ENCODE peak calls at places on chromosomes 13 and 19, in six cellular contexts. One of them, this sample, is unnamed.

GRCh38 chr19:7869910-7870511 is 4.2 kb downstream of the PRR36 start:
- DNase-seq in neural crest cell: no peak
- DNase-seq in HFF-Myc: no peak
- DNase-seq in upper lobe of left lung: no peak
- DNase-seq in RWPE1: peak; percentile 30
- DNase-seq in AG09309: no peak
- DNase-seq in this sample: peak; percentile 65

GRCh38 chr13:79369226-79369625 is 36.8 kb downstream of the RBM26 start:
- DNase-seq in neural crest cell: no peak
- DNase-seq in HFF-Myc: no peak
- DNase-seq in upper lobe of left lung: no peak
- DNase-seq in RWPE1: no peak
- DNase-seq in AG09309: no peak
- DNase-seq in this sample: no peak

GRCh38 chr19:19539738-19540703 is 2.0 kb downstream of the CILP2 start:
- DNase-seq in neural crest cell: no peak
- DNase-seq in HFF-Myc: no peak
- DNase-seq in upper lobe of left lung: peak; percentile 94
- DNase-seq in RWPE1: peak; percentile 90
- DNase-seq in AG09309: no peak
- DNase-seq in this sample: no peak

GRCh38 chr19:37551123-37551993 is 43.2 kb downstream of the ZNF571 start:
- DNase-seq in neural crest cell: no peak
- DNase-seq in HFF-Myc: no peak
- DNase-seq in upper lobe of left lung: peak; percentile 88
- DNase-seq in RWPE1: peak; percentile 27
- DNase-seq in AG09309: no peak
- DNase-seq in this sample: no peak

GRCh38 chr13:53191091-53191490 is 162.5 kb downstream of the OLFM4 start:
- DNase-seq in neural crest cell: no peak
- DNase-seq in HFF-Myc: no peak
- DNase-seq in upper lobe of left lung: no peak
- DNase-seq in RWPE1: peak; percentile 82
- DNase-seq in AG09309: no peak
- DNase-seq in this sample: no peak

GRCh38 chr19:7348587-7349230 is at the start of gene ARHGEF18:
- DNase-seq in neural crest cell: no peak
- DNase-seq in HFF-Myc: no peak
- DNase-seq in upper lobe of left lung: peak; percentile 45
- DNase-seq in RWPE1: no peak
- DNase-seq in AG09309: no peak
- DNase-seq in this sample: no peak

GRCh38 chr19:46766569-46767317 is 20.5 kb upstream of the STRN4 start:
- DNase-seq in neural crest cell: peak; percentile 48
- DNase-seq in HFF-Myc: no peak
- DNase-seq in upper lobe of left lung: no peak
- DNase-seq in RWPE1: no peak
- DNase-seq in AG09309: no peak
- DNase-seq in this sample: peak; percentile 30

GRCh38 chr13:31947105-31947504 is 84.5 kb upstream of the FRY start:
- DNase-seq in neural crest cell: no peak
- DNase-seq in HFF-Myc: no peak
- DNase-seq in upper lobe of left lung: no peak
- DNase-seq in RWPE1: no peak
- DNase-seq in AG09309: no peak
- DNase-seq in this sample: no peak

GRCh38 chr19:56084835-56085536 is 36.1 kb downstream of the ZNF787 start:
- DNase-seq in neural crest cell: no peak
- DNase-seq in HFF-Myc: no peak
- DNase-seq in upper lobe of left lung: peak; percentile 48
- DNase-seq in RWPE1: no peak
- DNase-seq in AG09309: no peak
- DNase-seq in this sample: peak; percentile 47

GRCh38 chr19:42028304-42029216 is 34.5 kb upstream of the ATP1A3 start:
- DNase-seq in neural crest cell: peak; percentile 33
- DNase-seq in HFF-Myc: no peak
- DNase-seq in upper lobe of left lung: no peak
- DNase-seq in RWPE1: no peak
- DNase-seq in AG09309: no peak
- DNase-seq in this sample: no peak

GRCh38 chr13:30819136-30819875 is 84.0 kb downstream of the ALOX5AP start:
- DNase-seq in neural crest cell: no peak
- DNase-seq in HFF-Myc: no peak
- DNase-seq in upper lobe of left lung: no peak
- DNase-seq in RWPE1: no peak
- DNase-seq in AG09309: no peak
- DNase-seq in this sample: no peak

GRCh38 chr19:8307965-8308866 is at the start of gene CD320:
- DNase-seq in neural crest cell: peak; percentile 88
- DNase-seq in HFF-Myc: peak; percentile 59
- DNase-seq in upper lobe of left lung: peak; percentile 99
- DNase-seq in RWPE1: peak; percentile 91
- DNase-seq in AG09309: peak; percentile 40
- DNase-seq in this sample: peak; percentile 89

GRCh38 chr13:59960683-59961082 is 203.0 kb downstream of the DIAPH3 start:
- DNase-seq in neural crest cell: no peak
- DNase-seq in HFF-Myc: no peak
- DNase-seq in upper lobe of left lung: no peak
- DNase-seq in RWPE1: no peak
- DNase-seq in AG09309: no peak
- DNase-seq in this sample: no peak

GRCh38 chr13:41231786-41232185 is 31.6 kb downstream of the MTRF1 start:
- DNase-seq in neural crest cell: no peak
- DNase-seq in HFF-Myc: no peak
- DNase-seq in upper lobe of left lung: no peak
- DNase-seq in RWPE1: no peak
- DNase-seq in AG09309: no peak
- DNase-seq in this sample: peak; percentile 90

GRCh38 chr19:18271433-18271841 is 2.8 kb downstream of the IQCN start:
- DNase-seq in neural crest cell: no peak
- DNase-seq in HFF-Myc: no peak
- DNase-seq in upper lobe of left lung: no peak
- DNase-seq in RWPE1: no peak
- DNase-seq in AG09309: no peak
- DNase-seq in this sample: no peak

GRCh38 chr19:34555447-34555846 is 73.9 kb downstream of the WTIP start:
- DNase-seq in neural crest cell: no peak
- DNase-seq in HFF-Myc: no peak
- DNase-seq in upper lobe of left lung: no peak
- DNase-seq in RWPE1: no peak
- DNase-seq in AG09309: no peak
- DNase-seq in this sample: no peak

GRCh38 chr19:34559045-34559444 is 77.5 kb downstream of the WTIP start:
- DNase-seq in neural crest cell: no peak
- DNase-seq in HFF-Myc: no peak
- DNase-seq in upper lobe of left lung: peak; percentile 52
- DNase-seq in RWPE1: no peak
- DNase-seq in AG09309: no peak
- DNase-seq in this sample: no peak

GRCh38 chr19:34560229-34560628 is 78.7 kb downstream of the WTIP start:
- DNase-seq in neural crest cell: no peak
- DNase-seq in HFF-Myc: no peak
- DNase-seq in upper lobe of left lung: no peak
- DNase-seq in RWPE1: no peak
- DNase-seq in AG09309: no peak
- DNase-seq in this sample: no peak

GRCh38 chr19:34556500-34556899 is 74.9 kb downstream of the WTIP start:
- DNase-seq in neural crest cell: peak; percentile 34
- DNase-seq in HFF-Myc: peak; percentile 2
- DNase-seq in upper lobe of left lung: no peak
- DNase-seq in RWPE1: no peak
- DNase-seq in AG09309: peak; percentile 16
- DNase-seq in this sample: peak; percentile 55
- TF ChIP-seq CTCF in neural crest cell: peak; percentile 65
- TF ChIP-seq CTCF in HFF-Myc: peak; percentile 55
- TF ChIP-seq CTCF in upper lobe of left lung: peak; percentile 17
- TF ChIP-seq CTCF in RWPE1: no peak
- TF ChIP-seq CTCF in AG09309: peak; percentile 47
- TF ChIP-seq CTCF in this sample: peak; percentile 51

GRCh38 chr13:88945793-88946192 is 1274.6 kb downstream of the SLITRK5 start:
- DNase-seq in neural crest cell: no peak
- DNase-seq in HFF-Myc: no peak
- DNase-seq in upper lobe of left lung: no peak
- DNase-seq in RWPE1: no peak
- DNase-seq in AG09309: no peak
- DNase-seq in this sample: no peak

GRCh38 chr13:88948501-88948900 is 1277.3 kb downstream of the SLITRK5 start:
- DNase-seq in neural crest cell: no peak
- DNase-seq in HFF-Myc: no peak
- DNase-seq in upper lobe of left lung: no peak
- DNase-seq in RWPE1: no peak
- DNase-seq in AG09309: no peak
- DNase-seq in this sample: no peak
- TF ChIP-seq CTCF in neural crest cell: no peak
- TF ChIP-seq CTCF in HFF-Myc: no peak
- TF ChIP-seq CTCF in upper lobe of left lung: no peak
- TF ChIP-seq CTCF in RWPE1: no peak
- TF ChIP-seq CTCF in AG09309: no peak
- TF ChIP-seq CTCF in this sample: no peak

GRCh38 chr13:21603531-21604448 is at the start of gene MICU2:
- DNase-seq in neural crest cell: peak; percentile 84
- DNase-seq in HFF-Myc: peak; percentile 75
- DNase-seq in upper lobe of left lung: peak; percentile 98
- DNase-seq in RWPE1: peak; percentile 93
- DNase-seq in AG09309: peak; percentile 73
- DNase-seq in this sample: peak; percentile 92
- TF ChIP-seq CTCF in neural crest cell: no peak
- TF ChIP-seq CTCF in HFF-Myc: no peak
- TF ChIP-seq CTCF in upper lobe of left lung: no peak
- TF ChIP-seq CTCF in RWPE1: no peak
- TF ChIP-seq CTCF in AG09309: no peak
- TF ChIP-seq CTCF in this sample: no peak

GRCh38 chr13:37503287-37503686 is 95.3 kb downstream of the POSTN start:
- DNase-seq in neural crest cell: no peak
- DNase-seq in HFF-Myc: no peak
- DNase-seq in upper lobe of left lung: no peak
- DNase-seq in RWPE1: no peak
- DNase-seq in AG09309: no peak
- DNase-seq in this sample: no peak
- TF ChIP-seq CTCF in neural crest cell: no peak
- TF ChIP-seq CTCF in HFF-Myc: no peak
- TF ChIP-seq CTCF in upper lobe of left lung: no peak
- TF ChIP-seq CTCF in RWPE1: no peak
- TF ChIP-seq CTCF in AG09309: no peak
- TF ChIP-seq CTCF in this sample: no peak

GRCh38 chr19:20565321-20566018 is at the start of gene ZNF737:
- DNase-seq in neural crest cell: peak; percentile 79
- DNase-seq in HFF-Myc: peak; percentile 69
- DNase-seq in upper lobe of left lung: peak; percentile 87
- DNase-seq in RWPE1: peak; percentile 73
- DNase-seq in AG09309: peak; percentile 83
- DNase-seq in this sample: peak; percentile 100
- TF ChIP-seq CTCF in neural crest cell: peak; percentile 58
- TF ChIP-seq CTCF in HFF-Myc: peak; percentile 27
- TF ChIP-seq CTCF in upper lobe of left lung: peak; percentile 21
- TF ChIP-seq CTCF in RWPE1: no peak
- TF ChIP-seq CTCF in AG09309: peak; percentile 47
- TF ChIP-seq CTCF in this sample: no peak

DNA sequence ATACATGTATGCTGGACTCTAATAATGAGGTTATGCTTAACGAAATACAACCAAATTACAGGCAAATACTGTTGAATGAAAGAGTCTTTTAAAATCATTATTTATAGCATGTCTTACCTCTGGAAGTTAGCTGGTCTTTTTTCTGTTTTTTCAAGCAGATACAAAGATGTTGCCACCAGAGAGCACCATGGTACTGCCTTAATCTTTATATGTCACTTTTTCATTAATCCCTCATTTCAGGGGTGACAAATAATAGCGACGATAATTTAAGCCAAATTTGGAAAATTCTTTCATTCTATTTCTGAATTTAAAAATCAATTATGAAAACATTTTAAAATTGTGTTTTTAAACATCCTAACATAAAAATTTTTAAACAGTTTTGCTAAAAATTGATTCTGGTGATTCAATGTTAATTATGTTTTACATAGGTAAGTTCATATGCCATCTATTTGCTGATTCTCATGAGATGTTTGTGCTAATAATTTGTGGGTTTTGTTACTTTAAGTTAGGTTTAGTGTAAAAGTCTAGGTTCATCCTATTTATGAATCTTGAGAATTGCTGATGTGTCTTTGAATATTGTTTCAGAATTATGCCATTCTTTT is 379.3 kb upstream of the SGCG start:
- DNase-seq in neural crest cell: no peak
- DNase-seq in HFF-Myc: no peak
- DNase-seq in upper lobe of left lung: no peak
- DNase-seq in RWPE1: no peak
- DNase-seq in AG09309: no peak
- DNase-seq in this sample: no peak
- TF ChIP-seq CTCF in neural crest cell: peak; percentile 72
- TF ChIP-seq CTCF in HFF-Myc: no peak
- TF ChIP-seq CTCF in upper lobe of left lung: no peak
- TF ChIP-seq CTCF in RWPE1: no peak
- TF ChIP-seq CTCF in AG09309: no peak
- TF ChIP-seq CTCF in this sample: no peak

GRCh38 chr19:35304036-35304435 is 12.1 kb downstream of the MAG start:
- DNase-seq in neural crest cell: no peak
- DNase-seq in HFF-Myc: no peak
- DNase-seq in upper lobe of left lung: peak; percentile 51
- DNase-seq in RWPE1: no peak
- DNase-seq in AG09309: no peak
- DNase-seq in this sample: no peak

GRCh38 chr19:35309481-35310279 is 17.7 kb downstream of the MAG start:
- DNase-seq in neural crest cell: no peak
- DNase-seq in HFF-Myc: no peak
- DNase-seq in upper lobe of left lung: peak; percentile 79
- DNase-seq in RWPE1: no peak
- DNase-seq in AG09309: no peak
- DNase-seq in this sample: peak; percentile 75

GRCh38 chr19:35305181-35305580 is 13.2 kb downstream of the MAG start:
- DNase-seq in neural crest cell: no peak
- DNase-seq in HFF-Myc: no peak
- DNase-seq in upper lobe of left lung: no peak
- DNase-seq in RWPE1: no peak
- DNase-seq in AG09309: no peak
- DNase-seq in this sample: no peak

GRCh38 chr19:35307990-35308389 is 16.0 kb downstream of the MAG start:
- DNase-seq in neural crest cell: no peak
- DNase-seq in HFF-Myc: no peak
- DNase-seq in upper lobe of left lung: no peak
- DNase-seq in RWPE1: no peak
- DNase-seq in AG09309: no peak
- DNase-seq in this sample: no peak

DNA sequence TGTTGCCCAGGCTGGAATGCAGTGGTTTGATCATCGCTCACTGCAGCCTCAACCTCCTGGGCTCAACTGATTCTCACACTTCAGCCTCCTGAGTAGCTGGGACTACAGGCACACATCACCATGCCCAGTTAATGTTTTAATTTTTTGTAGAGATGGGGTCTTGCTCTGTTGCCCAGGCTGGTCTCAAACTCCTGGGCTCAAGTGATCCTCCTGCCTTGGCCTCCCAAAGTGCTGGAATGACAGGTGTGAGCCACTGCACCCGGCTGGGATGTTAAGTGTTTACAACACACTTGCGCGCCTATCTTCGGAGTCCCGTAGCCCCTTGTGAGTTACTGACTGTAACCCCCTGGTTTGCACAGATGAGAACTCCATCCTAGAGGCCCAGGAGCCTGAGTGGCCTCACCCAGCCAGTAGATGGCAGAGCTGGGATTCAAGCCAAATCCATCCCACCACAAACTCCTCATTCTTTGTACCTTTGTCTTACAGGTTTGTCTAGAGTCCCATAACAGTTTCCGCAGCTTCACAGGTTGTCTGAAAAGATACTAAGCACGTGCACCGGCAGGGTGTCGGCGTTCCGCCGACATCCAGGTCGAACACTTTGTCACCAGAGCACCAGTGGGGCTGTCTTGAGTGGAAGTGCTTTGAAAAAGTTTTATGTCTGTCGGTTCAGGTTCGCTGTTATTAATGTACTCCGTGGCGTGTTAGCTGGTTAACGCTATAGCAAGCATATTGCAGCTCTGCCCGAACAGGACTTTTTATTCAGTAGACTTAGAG is 14.7 kb downstream of the MAG start:
- DNase-seq in neural crest cell: no peak
- DNase-seq in HFF-Myc: no peak
- DNase-seq in upper lobe of left lung: no peak
- DNase-seq in RWPE1: no peak
- DNase-seq in AG09309: no peak
- DNase-seq in this sample: no peak
- TF ChIP-seq CTCF in neural crest cell: peak; percentile 53
- TF ChIP-seq CTCF in HFF-Myc: no peak
- TF ChIP-seq CTCF in upper lobe of left lung: no peak
- TF ChIP-seq CTCF in RWPE1: no peak
- TF ChIP-seq CTCF in AG09309: peak; percentile 20
- TF ChIP-seq CTCF in this sample: no peak

This sample was measured in pancreas.